ENCODE peak calls at places on chromosome 14, in six cellular contexts. E is ascending aorta, L is spleen, R is left ventricle myocardium inferior, M is heart left ventricle, F is right lobe of liver. T is an unnamed sample.

GRCh38 chr14:69756298-69756697 is 10.6 kb upstream of the SRSF5 start:
- DNase-seq in E (no peak), L (no peak), R (no peak), M (no peak), F (no peak), T (no peak)

GRCh38 chr14:49508124-49508523 is 78.1 kb downstream of the RPS29 start:
- DNase-seq in E (no peak), R (no peak), F (no peak), L (no peak), M (no peak), T (no peak)

GRCh38 chr14:60652674-60653387 is 3.6 kb upstream of the SIX1 start:
- DNase-seq in L (no peak), M (no peak), E (no peak), R (no peak), F (no peak), T (no peak)

GRCh38 chr14:58131386-58131785 is 20.6 kb downstream of the ARMH4 start:
- DNase-seq in F (no peak), L (no peak), M (no peak), R (no peak), E (no peak), T (peak; percentile 52)

GRCh38 chr14:33834101-33834955 is 116.5 kb downstream of the EGLN3 start:
- DNase-seq in M (no peak), R (no peak), F (no peak), E (no peak), L (no peak), T (no peak)

GRCh38 chr14:62745496-62745895 is 299.8 kb downstream of the KCNH5 start:
- DNase-seq in R (no peak), L (no peak), E (no peak), F (no peak), M (no peak), T (no peak)

GRCh38 chr14:104373055-104373854 is 206.3 kb upstream of the C14orf180 start:
- DNase-seq in E (no peak), L (peak; percentile 59), M (no peak), F (no peak), R (no peak), T (no peak)

GRCh38 chr14:53638966-53639365 is 317.7 kb downstream of the BMP4 start:
- DNase-seq in F (no peak), L (no peak), R (no peak), M (no peak), E (no peak), T (no peak)

GRCh38 chr14:74271365-74271764 is 31.4 kb downstream of the ABCD4 start:
- DNase-seq in L (no peak), R (no peak), E (no peak), M (no peak), F (no peak), T (no peak)

GRCh38 chr14:87745507-87746118 is 247.4 kb downstream of the GALC start:
- DNase-seq in E (no peak), R (no peak), L (no peak), F (no peak), M (no peak), T (peak; percentile 58)

GRCh38 chr14:71359823-71360222 is 452.6 kb downstream of the PCNX1 start:
- DNase-seq in R (no peak), F (no peak), M (no peak), L (no peak), E (no peak), T (no peak)

GRCh38 chr14:94458558-94459200 is 6.1 kb upstream of the SERPINA11 start:
- DNase-seq in F (no peak), R (no peak), M (no peak), E (no peak), L (no peak), T (no peak)

GRCh38 chr14:55707365-55707804 is 127.4 kb downstream of the KTN1 start:
- DNase-seq in F (no peak), M (no peak), E (no peak), R (no peak), L (no peak), T (no peak)

GRCh38 chr14:91456283-91456682 is 38.7 kb upstream of the CCDC88C start:
- DNase-seq in L (no peak), M (no peak), F (no peak), R (no peak), E (no peak), T (no peak)

GRCh38 chr14:103707329-103708263 is 7.7 kb downstream of the XRCC3 start:
- DNase-seq in R (peak; percentile 15), F (no peak), M (no peak), L (no peak), E (no peak), T (no peak)

GRCh38 chr14:100645986-100646314 is 58.7 kb upstream of the BEGAIN start:
- DNase-seq in E (no peak), L (no peak), R (no peak), M (no peak), F (no peak), T (no peak)

DNA sequence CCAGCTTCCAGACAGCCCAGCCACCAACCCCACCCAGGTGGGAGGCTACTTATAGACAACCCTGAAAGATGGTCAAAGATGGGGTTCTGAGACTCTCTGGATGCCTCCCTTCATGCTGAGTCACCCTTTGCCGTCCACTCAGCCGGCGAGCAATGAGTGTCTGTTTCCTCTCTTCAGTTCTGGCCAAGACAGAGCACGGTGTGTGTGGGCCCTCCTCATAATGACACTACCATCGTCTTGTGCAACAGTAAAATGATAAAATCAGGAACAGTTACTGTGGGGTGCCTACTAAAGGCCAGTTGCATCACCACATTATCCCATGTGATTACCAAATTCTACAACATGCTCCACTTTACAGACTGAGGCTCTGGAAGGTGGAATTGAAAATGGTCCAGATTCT is 7.0 kb upstream of the BDKRB1 start:
- DNase-seq in L (no peak), E (no peak), R (no peak), F (no peak), M (no peak), T (no peak)
- H3K4me1 ChIP-seq in L (no peaks in the 10 kb centered on the region), E (no peaks in the 10 kb centered on the region), R (no peaks in the 10 kb centered on the region), F (no peaks in the 10 kb centered on the region), M (no peaks in the 10 kb centered on the region), T (no peaks in the 10 kb centered on the region)

DNA sequence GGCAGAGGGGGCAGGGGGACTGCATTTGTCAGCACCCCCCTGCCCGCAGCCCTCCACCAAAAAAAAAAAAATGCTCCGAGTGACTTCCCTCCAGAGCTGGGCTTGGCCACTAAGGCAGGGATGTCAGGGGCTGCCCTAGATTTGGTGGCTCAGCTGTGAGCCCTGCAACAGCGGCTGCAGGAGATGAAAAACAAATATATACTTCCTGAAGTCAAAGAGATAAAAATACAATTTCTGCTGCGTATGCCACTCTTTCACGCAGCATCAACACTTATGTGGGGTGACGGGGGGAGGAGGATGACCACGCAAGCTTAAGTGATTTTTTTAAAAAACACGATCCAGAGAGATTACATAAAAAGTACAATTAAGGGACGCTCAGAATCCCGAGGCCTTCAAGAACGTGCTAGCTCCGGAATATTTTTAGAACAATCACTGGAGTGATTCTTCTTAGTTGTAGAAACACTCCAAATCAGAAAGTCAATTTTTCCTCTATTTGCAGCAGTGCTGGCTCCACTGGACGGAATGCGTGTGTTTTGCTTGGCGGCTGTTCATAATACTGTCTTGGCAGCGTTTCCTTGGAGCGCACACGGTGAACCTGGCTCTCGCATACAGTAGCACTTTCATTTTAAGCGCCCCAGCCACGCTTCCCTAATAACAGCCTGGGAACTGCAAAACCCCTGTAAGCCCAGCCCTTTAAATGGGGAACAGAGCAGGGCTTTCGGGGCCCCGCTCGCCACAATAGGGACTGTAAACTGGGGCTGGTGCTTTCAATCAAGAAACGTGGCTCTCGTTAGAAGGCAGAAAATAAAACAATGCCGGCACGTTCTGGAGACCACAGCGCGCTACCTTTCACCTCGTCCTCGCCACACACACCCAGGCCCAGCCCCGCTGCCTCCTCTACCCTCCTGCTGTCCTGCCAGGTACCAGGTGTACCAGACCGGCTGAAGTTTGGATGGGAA is 80.1 kb downstream of the BCL11B start:
- DNase-seq in L (peak; percentile 64), M (peak; percentile 69), E (no peak), F (no peak), R (peak; percentile 62), T (peak; percentile 60)
- TF ChIP-seq CTCF in L (no peak), M (no peak), E (no peak), F (no peak), R (no peak), T (no peak)

GRCh38 chr14:90161129-90161528 is 95.2 kb upstream of the PSMC1 start:
- DNase-seq in M (no peak), E (no peak), F (no peak), L (no peak), R (no peak), T (no peak)

GRCh38 chr14:90154110-90154509 is 92.3 kb downstream of the KCNK13 start:
- DNase-seq in F (no peak), E (no peak), L (no peak), M (no peak), R (no peak), T (no peak)

GRCh38 chr14:90159147-90159546 is 97.2 kb upstream of the PSMC1 start:
- DNase-seq in F (no peak), R (no peak), L (no peak), M (no peak), E (no peak), T (peak; percentile 25)

GRCh38 chr14:90159688-90160087 is 96.7 kb upstream of the PSMC1 start:
- DNase-seq in E (no peak), F (no peak), M (no peak), L (no peak), R (no peak), T (no peak)
- H3K4me1 ChIP-seq in E (no peaks in the 10 kb centered on the region), F (no peaks in the 10 kb centered on the region), M (no peaks in the 10 kb centered on the region), L (no peaks in the 10 kb centered on the region), R (peaks cover 7% of the 10 kb centered on the region), T (peaks cover 9% of the 10 kb centered on the region)

GRCh38 chr14:32472081-32472480 is 143.0 kb downstream of the AKAP6 start:
- DNase-seq in M (no peak), R (no peak), F (no peak), E (no peak), L (no peak), T (no peak)

GRCh38 chr14:32471183-32471582 is 142.1 kb downstream of the AKAP6 start:
- DNase-seq in M (no peak), R (no peak), F (no peak), E (no peak), L (no peak), T (no peak)

GRCh38 chr14:32468955-32469354 is 139.9 kb downstream of the AKAP6 start:
- DNase-seq in E (no peak), L (no peak), R (no peak), F (no peak), M (no peak), T (no peak)

GRCh38 chr14:32470161-32470705 is 141.1 kb downstream of the AKAP6 start:
- DNase-seq in F (no peak), E (no peak), L (no peak), M (no peak), R (no peak), T (no peak)

GRCh38 chr14:32469388-32470160 is 140.5 kb downstream of the AKAP6 start:
- DNase-seq in E (no peak), M (no peak), F (no peak), L (no peak), R (no peak), T (no peak)
- TF ChIP-seq CTCF in E (peak; percentile 23), M (peak; percentile 71), F (peak; percentile 52), L (peak; percentile 55), R (peak; percentile 62), T (peak; percentile 47)

DNA sequence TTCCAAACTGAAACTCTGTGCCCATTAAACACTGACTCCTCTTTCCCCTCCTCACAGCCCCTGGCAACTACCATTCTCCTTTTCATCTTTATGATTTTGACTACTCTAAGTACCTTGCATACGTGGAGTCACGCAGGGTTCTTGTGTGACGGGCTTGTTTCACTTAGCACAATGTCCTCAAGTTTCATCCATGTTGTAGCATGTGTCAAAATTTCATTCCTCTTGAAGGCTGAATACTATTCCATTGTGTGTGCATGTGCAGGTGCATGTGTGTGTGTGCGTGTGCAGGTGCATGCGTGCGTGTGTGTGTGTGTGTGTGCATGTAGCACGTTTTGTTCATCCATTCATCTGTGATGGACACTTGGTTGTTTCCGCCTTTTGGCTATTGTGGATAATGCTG is 106.1 kb downstream of the ZFP36L1 start:
- DNase-seq in L (no peak), R (no peak), M (no peak), F (no peak), E (no peak), T (no peak)
- H3K4me1 ChIP-seq in L (peaks cover 37% of the 10 kb centered on the region), R (peaks cover 45% of the 10 kb centered on the region), M (peaks cover 27% of the 10 kb centered on the region), F (no peaks in the 10 kb centered on the region), E (peaks cover 38% of the 10 kb centered on the region), T (peaks cover 28% of the 10 kb centered on the region)